ENCODE peak calls at places on chromosomes 3 and 15, in five cellular contexts. B is stimulated activated CD8-positive, alpha-beta memory T cell treated with anti-CD3 and anti-CD28 coated beads, Interleukin-15, amount 100 ng/mL, for 24 hours; R is NCI-H748 treated with DMSO at 0.1 percent for 48 hours; C is cardiac fibroblast; I is HCEC 1CT. T is an unnamed sample.

GRCh38 chr15:90680371-90680935 is 36.7 kb upstream of the BLM start:
- DNase-seq in B (no peak), R (no peak), C (peak), I (peak), T (peak)

GRCh38 chr3:126135056-126135397 is 45.4 kb downstream of the ALDH1L1 start:
- DNase-seq in B (no peak), R (no peak), C (no peak), I (no peak), T (no peak)

GRCh38 chr15:39588531-39589192 is 7.8 kb downstream of the THBS1 start:
- DNase-seq in B (no peak), R (no peak), C (no peak), I (no peak), T (peak)

GRCh38 chr3:101722394-101723173 is 1.8 kb upstream of the CEP97 start:
- DNase-seq in B (no peak), R (no peak), C (no peak), I (no peak), T (no peak)

GRCh38 chr3:66095295-66096001 is 56.7 kb upstream of the MAGI1 start:
- DNase-seq in B (no peak), R (no peak), C (peak), I (no peak), T (no peak)

GRCh38 chr3:158679547-158680000 is 7.1 kb upstream of the LXN start:
- DNase-seq in B (no peak), R (no peak), C (peak), I (peak), T (peak)

GRCh38 chr15:77012868-77013267 is 17.9 kb downstream of the PSTPIP1 start:
- DNase-seq in B (no peak), R (no peak), C (no peak), I (no peak), T (no peak)

GRCh38 chr3:10855871-10856662 is 40.0 kb downstream of the SLC6A11 start:
- DNase-seq in B (no peak), R (no peak), C (peak), I (no peak), T (no peak)

GRCh38 chr15:63899193-63899592 is 65.4 kb upstream of the HERC1 start:
- DNase-seq in B (no peak), R (no peak), C (no peak), I (no peak), T (no peak)

GRCh38 chr3:11060500-11061251 is 68.1 kb downstream of the SLC6A1 start:
- DNase-seq in B (peak), R (peak), C (peak), I (peak), T (peak)

GRCh38 chr3:124887177-124887995 is at the start of gene ITGB5:
- DNase-seq in B (no peak), R (no peak), C (peak), I (peak), T (peak)

GRCh38 chr15:39730552-39730951 is 52.1 kb downstream of the FSIP1 start:
- DNase-seq in B (no peak), R (no peak), C (no peak), I (no peak), T (no peak)

GRCh38 chr15:94263341-94264273 is 32.2 kb downstream of the MCTP2 start:
- DNase-seq in B (no peak), R (no peak), C (peak), I (no peak), T (no peak)

GRCh38 chr3:121651684-121652083 is 9.0 kb downstream of the HCLS1 start:
- DNase-seq in B (no peak), R (peak), C (peak), I (peak), T (peak)

GRCh38 chr3:147813256-147813655 is 404.1 kb downstream of the ZIC1 start:
- DNase-seq in B (no peak), R (no peak), C (no peak), I (no peak), T (no peak)

GRCh38 chr15:31302029-31302657 is 24.5 kb upstream of the KLF13 start:
- DNase-seq in B (no peak), R (no peak), C (no peak), I (no peak), T (no peak)

GRCh38 chr15:56351362-56351761 is 13.9 kb upstream of the TEX9 start:
- DNase-seq in B (no peak), R (no peak), C (no peak), I (no peak), T (no peak)

GRCh38 chr3:186967686-186968085 is 37.4 kb downstream of the ST6GAL1 start:
- DNase-seq in B (no peak), R (no peak), C (no peak), I (peak), T (no peak)

GRCh38 chr15:96354731-96355560 is 24.4 kb downstream of the NR2F2 start:
- DNase-seq in B (no peak), R (no peak), C (peak), I (peak), T (peak)

GRCh38 chr15:55403531-55403930 is 4.6 kb downstream of the CCPG1 start:
- DNase-seq in B (no peak), R (no peak), C (peak), I (peak), T (peak)

T was measured in foreskin fibroblast.